ENCODE peak calls at places on chromosomes 2 and 18, in six cellular contexts. P is PC-9, V is hepatocyte, G is HL-60, D is HepG2, B is heart right ventricle. S is an unnamed sample.

GRCh38 chr2:138244400-138245001 is 257.1 kb upstream of the SPOPL start:
- DNase-seq in P (no peak), G (no peak), D (no peak), V (no peak), B (no peak), S (no peak)

GRCh38 chr2:119158563-119159347 is at the start of gene C1QL2:
- DNase-seq in D (no peak), B (no peak), G (peak; percentile 5), P (no peak), V (peak; percentile 67), S (no peak)

GRCh38 chr2:99425022-99425421 is 64.8 kb downstream of the REV1 start:
- DNase-seq in V (no peak), P (no peak), D (no peak), G (no peak), B (no peak), S (peak; percentile 32)

GRCh38 chr2:165357758-165358157 is 111.7 kb upstream of the CSRNP3 start:
- DNase-seq in B (no peak), V (peak; percentile 9), D (no peak), G (no peak), P (peak; percentile 34), S (peak; percentile 44)

GRCh38 chr18:77063256-77063655 is 69.3 kb downstream of the MBP start:
- DNase-seq in G (peak; percentile 97), B (no peak), P (peak; percentile 55), D (no peak), V (no peak), S (peak; percentile 31)

GRCh38 chr18:58805482-58806187 is 59.0 kb upstream of the ZNF532 start:
- DNase-seq in V (no peak), B (no peak), G (no peak), P (no peak), D (no peak), S (no peak)

GRCh38 chr18:30328839-30329238 is 713.7 kb downstream of the DSC3 start:
- DNase-seq in V (no peak), G (no peak), P (no peak), B (no peak), D (no peak), S (peak; percentile 1)

GRCh38 chr2:106638043-106638442 is 150.9 kb downstream of the CD8B2 start:
- DNase-seq in B (no peak), V (peak; percentile 21), D (no peak), P (no peak), G (no peak), S (peak; percentile 6)

GRCh38 chr18:1691860-1692259 is 787.2 kb downstream of the ADCYAP1 start:
- DNase-seq in D (no peak), V (no peak), B (no peak), P (no peak), G (no peak), S (no peak)

GRCh38 chr2:2768476-2768875 is 437.4 kb upstream of the MYT1L start:
- DNase-seq in V (no peak), P (no peak), B (no peak), G (no peak), D (no peak), S (no peak)

GRCh38 chr2:1864981-1865421 is 120.7 kb upstream of the PXDN start:
- DNase-seq in B (no peak), D (no peak), G (no peak), P (no peak), V (no peak), S (no peak)

GRCh38 chr18:50675043-50675442 is 115.2 kb downstream of the MAPK4 start:
- DNase-seq in P (no peak), G (no peak), B (no peak), D (no peak), V (no peak), S (no peak)

GRCh38 chr2:9745153-9745899 is 97.9 kb upstream of the TAF1B start:
- DNase-seq in D (no peak), B (no peak), G (no peak), P (peak; percentile 63), V (no peak), S (no peak)

GRCh38 chr2:74659462-74659861 is 5.4 kb downstream of the SEMA4F start:
- DNase-seq in P (no peak), D (no peak), G (no peak), V (no peak), B (no peak), S (no peak)

GRCh38 chr2:64605991-64606494 is 47.7 kb downstream of the SERTAD2 start:
- DNase-seq in P (no peak), B (no peak), V (no peak), D (no peak), G (no peak), S (no peak)

GRCh38 chr2:9668686-9669338 is 38.0 kb upstream of the YWHAQ start:
- DNase-seq in D (no peak), B (no peak), P (no peak), G (no peak), V (no peak), S (no peak)

GRCh38 chr2:213010106-213010779 is 141.2 kb downstream of the IKZF2 start:
- DNase-seq in G (no peak), B (no peak), D (no peak), V (no peak), P (no peak), S (no peak)

GRCh38 chr18:21257383-21257782 is 15.4 kb downstream of the GREB1L start:
- DNase-seq in P (peak; percentile 39), D (peak; percentile 16), B (no peak), V (peak; percentile 19), G (no peak), S (no peak)

GRCh38 chr18:39604836-39605235 is 2039.2 kb upstream of the CELF4 start:
- DNase-seq in G (no peak), D (no peak), P (no peak), B (no peak), V (no peak), S (peak; percentile 2)

GRCh38 chr2:47254464-47254863 is 99.4 kb upstream of the STPG4 start:
- DNase-seq in G (peak; percentile 28), V (no peak), D (no peak), P (no peak), B (no peak), S (no peak)

DNA sequence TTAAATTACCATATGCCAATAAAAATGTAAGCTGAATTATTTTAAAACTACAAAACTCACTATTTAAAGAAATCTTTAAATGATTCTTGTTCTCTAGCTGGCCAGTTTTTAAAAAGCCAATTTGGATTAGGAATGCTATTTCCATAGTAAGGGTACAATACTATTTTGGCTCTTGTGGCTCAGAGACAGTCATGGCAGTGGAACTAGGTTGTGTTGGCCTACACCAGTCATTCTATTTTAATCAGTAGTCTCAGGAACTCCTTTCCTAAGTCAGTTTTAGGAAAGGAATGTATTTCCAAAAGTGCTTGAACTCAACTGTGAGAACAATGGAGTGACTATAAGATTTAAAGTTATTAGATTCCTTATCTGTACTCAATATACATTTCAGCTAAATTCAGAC is 5.9 kb downstream of the BOLL start:
- DNase-seq in V (no peak), P (no peak), G (no peak), B (no peak), D (no peak), S (no peak)
- TF ChIP-seq CTCF in V (no peak), P (no peak), G (no peak), B (no peak), D (no peak), S (no peak)

GRCh38 chr18:48919547-48919946 is 31.2 kb downstream of the SMAD7 start:
- DNase-seq in B (no peak), D (no peak), V (no peak), P (no peak), G (no peak), S (no peak)

GRCh38 chr18:48918660-48919415 is 31.9 kb downstream of the SMAD7 start:
- DNase-seq in V (peak; percentile 12), G (no peak), B (no peak), P (no peak), D (no peak), S (no peak)

GRCh38 chr18:48922203-48922800 is 28.5 kb downstream of the SMAD7 start:
- DNase-seq in P (no peak), B (no peak), V (no peak), D (no peak), G (no peak), S (no peak)

GRCh38 chr18:48921305-48922202 is 29.2 kb downstream of the SMAD7 start:
- DNase-seq in G (no peak), P (no peak), B (no peak), V (no peak), D (no peak), S (no peak)

DNA sequence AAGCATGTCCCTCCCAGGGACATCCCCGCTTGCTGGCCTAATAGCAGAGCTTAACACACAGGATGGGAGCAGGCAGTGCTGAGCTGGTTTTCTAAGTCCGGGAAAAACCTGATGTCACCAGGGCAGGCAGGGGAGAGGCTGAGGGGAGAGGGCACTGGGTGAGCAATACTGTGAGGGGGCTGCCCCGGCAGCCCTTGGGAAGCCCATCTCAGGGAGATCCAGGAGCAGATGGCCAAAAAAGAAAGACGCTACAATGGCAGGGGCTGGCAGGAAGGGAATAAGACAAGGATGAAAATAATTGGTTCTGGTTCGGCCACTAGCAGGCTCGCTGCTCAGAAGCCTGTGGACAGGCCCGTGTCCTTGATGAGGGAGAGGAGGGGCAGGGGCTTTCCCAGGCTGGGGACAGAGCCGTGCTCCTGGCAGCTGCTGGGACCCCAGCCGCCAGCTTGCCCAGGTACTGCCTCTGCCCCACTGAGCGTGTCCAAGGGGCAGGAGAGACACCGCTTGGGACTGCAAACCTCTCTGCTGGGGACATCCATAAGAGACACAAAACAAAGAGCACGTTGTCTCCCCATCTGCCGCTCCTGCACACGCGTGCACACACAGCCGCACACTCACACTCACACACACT is 30.2 kb downstream of the SMAD7 start:
- DNase-seq in V (peak; percentile 10), D (no peak), G (no peak), B (no peak), P (no peak), S (no peak)
- H3K27ac ChIP-seq in V (peak overlapping the region; percentile 7), D (no peak overlapping the region), G (no peak overlapping the region), B (no peak overlapping the region), P (no peak overlapping the region), S (peak overlapping the region; percentile 88)

DNA sequence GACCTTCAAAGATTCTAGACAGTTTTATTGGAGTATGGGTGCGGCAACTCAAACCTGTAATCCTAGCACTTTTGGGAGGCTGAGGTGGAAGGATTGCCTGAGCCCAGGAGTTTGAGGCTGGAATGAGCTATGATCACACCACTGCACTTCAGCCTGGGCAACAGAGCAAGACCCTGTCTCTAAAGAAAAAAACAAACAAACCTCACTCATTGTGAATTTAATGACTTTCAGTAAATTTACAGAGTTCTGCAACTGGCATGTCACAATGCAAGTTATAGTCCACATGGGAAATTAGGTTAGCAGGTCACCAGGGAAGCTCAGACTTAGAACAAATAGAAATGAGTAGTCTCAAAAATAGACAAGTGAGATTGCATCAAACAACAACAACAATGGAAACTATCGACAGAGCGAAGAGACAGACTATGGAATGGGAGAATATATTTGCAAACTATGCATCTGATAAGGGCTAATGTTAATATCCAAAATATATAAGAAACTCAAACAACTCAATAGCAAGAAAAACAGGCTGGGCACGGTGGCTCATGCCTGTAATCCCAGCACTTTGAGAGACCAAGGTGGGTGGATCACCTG is 6.7 kb upstream of the NRBP1 start:
- DNase-seq in P (no peak), D (peak; percentile 44), G (no peak), B (no peak), V (no peak), S (no peak)
- TF ChIP-seq CTCF in P (no peak), D (no peak), G (no peak), B (no peak), V (no peak), S (no peak)

DNA sequence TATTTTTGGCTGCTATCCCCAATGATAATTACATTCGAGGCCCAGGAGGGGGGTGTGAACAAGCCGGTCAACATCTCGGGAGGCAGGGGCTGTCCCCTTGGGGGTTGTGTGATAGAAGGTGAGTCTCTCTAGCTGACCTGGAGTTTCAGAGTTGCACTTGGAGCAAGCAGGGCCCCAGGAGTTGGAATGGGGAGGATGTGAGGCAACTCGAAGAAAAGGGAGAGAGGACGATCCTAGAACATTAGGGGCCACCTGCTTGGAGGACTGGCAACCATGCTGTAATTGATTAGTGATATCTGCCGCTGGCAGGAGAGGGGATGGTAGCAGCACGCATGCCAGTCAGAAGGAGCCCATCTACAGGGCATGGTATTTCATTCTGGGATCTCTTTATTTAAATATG is 122.6 kb downstream of the CTIF start:
- DNase-seq in D (no peak), V (no peak), P (no peak), B (no peak), G (no peak), S (no peak)
- H3K27ac ChIP-seq in D (no peak overlapping the region), V (peak overlapping the region; percentile 79), P (peak overlapping the region; percentile 69), B (no peak overlapping the region), G (peak overlapping the region; percentile 65), S (peak overlapping the region; percentile 69)